ENCODE peak calls at places on chromosome 12, in seven cellular contexts. Q, M, K, A, S, L and U are unnamed samples.

GRCh38 chr12:42496886-42497285 is 92.7 kb downstream of the PRICKLE1 start:
- DNase-seq in Q (no peak), M (no peak), K (no peak), A (no peak), S (no peak), L (no peak), U (no peak)

GRCh38 chr12:53190108-53190729 is 9.5 kb upstream of the CSAD start:
- DNase-seq in Q (peak), M (peak), K (peak), A (peak), S (no peak), L (peak), U (no peak)

GRCh38 chr12:70543444-70543843 is 93.8 kb downstream of the PTPRB start:
- DNase-seq in Q (peak), M (no peak), K (peak), A (no peak), S (peak), L (no peak), U (no peak)

GRCh38 chr12:51217133-51217967 is 512 bp downstream of the POU6F1 start:
- DNase-seq in Q (peak), M (no peak), K (peak), A (peak), S (peak), L (peak), U (no peak)

GRCh38 chr12:62832528-62832927 is 102.4 kb downstream of the PPM1H start:
- DNase-seq in Q (no peak), M (no peak), K (no peak), A (no peak), S (no peak), L (no peak), U (no peak)

GRCh38 chr12:88361493-88361892 is 218.8 kb downstream of the KITLG start:
- DNase-seq in Q (no peak), M (no peak), K (no peak), A (no peak), S (no peak), L (no peak), U (no peak)

GRCh38 chr12:18752280-18752920 is 14.5 kb downstream of the CAPZA3 start:
- DNase-seq in Q (no peak), M (no peak), K (peak), A (no peak), S (no peak), L (no peak), U (no peak)

GRCh38 chr12:56321027-56321426 is 5.2 kb upstream of the CNPY2 start:
- DNase-seq in Q (no peak), M (no peak), K (no peak), A (no peak), S (no peak), L (no peak), U (no peak)

GRCh38 chr12:95204141-95204866 is 13.0 kb downstream of the FGD6 start:
- DNase-seq in Q (peak), M (no peak), K (peak), A (peak), S (peak), L (no peak), U (peak)

GRCh38 chr12:105226219-105226618 is 9.8 kb downstream of the APPL2 start:
- DNase-seq in Q (no peak), M (peak), K (peak), A (peak), S (no peak), L (peak), U (no peak)

GRCh38 chr12:8461426-8461825 is 5.7 kb downstream of the CLEC6A start:
- DNase-seq in Q (no peak), M (no peak), K (no peak), A (no peak), S (no peak), L (no peak), U (no peak)

GRCh38 chr12:100293017-100293416 is 26.0 kb downstream of the SCYL2 start:
- DNase-seq in Q (no peak), M (no peak), K (no peak), A (no peak), S (no peak), L (no peak), U (no peak)

GRCh38 chr12:112992541-112993398 is 14.5 kb downstream of the OAS2 start:
- DNase-seq in Q (peak), M (peak), K (peak), A (peak), S (no peak), L (peak), U (no peak)

GRCh38 chr12:75322464-75322863 is 7.7 kb downstream of the CAPS2 start:
- DNase-seq in Q (no peak), M (no peak), K (no peak), A (no peak), S (no peak), L (no peak), U (no peak)

GRCh38 chr12:120261951-120262851 is 3.3 kb downstream of the PXN start:
- DNase-seq in Q (no peak), M (no peak), K (no peak), A (no peak), S (peak), L (peak), U (peak)

GRCh38 chr12:111444706-111445310 is 39.1 kb downstream of the SH2B3 start:
- DNase-seq in Q (peak), M (peak), K (peak), A (peak), S (no peak), L (peak), U (no peak)

GRCh38 chr12:6312529-6313325 is 2.2 kb downstream of the PLEKHG6 start:
- DNase-seq in Q (no peak), M (no peak), K (peak), A (peak), S (peak), L (no peak), U (peak)

GRCh38 chr12:96068636-96069035 is 33.2 kb upstream of the LTA4H start:
- DNase-seq in Q (no peak), M (no peak), K (no peak), A (no peak), S (no peak), L (no peak), U (no peak)

GRCh38 chr12:10408842-10409241 is 715 bp downstream of the KLRC4 start:
- DNase-seq in Q (no peak), M (no peak), K (no peak), A (no peak), S (no peak), L (no peak), U (no peak)

GRCh38 chr12:79302171-79302841 is 388.5 kb downstream of the PAWR start:
- DNase-seq in Q (no peak), M (no peak), K (no peak), A (no peak), S (no peak), L (no peak), U (no peak)

GRCh38 chr12:106815741-106816140 is 41.3 kb downstream of the RIC8B start:
- DNase-seq in Q (no peak), M (no peak), K (no peak), A (no peak), S (no peak), L (no peak), U (no peak)

GRCh38 chr12:30485230-30485890 is 210.3 kb downstream of the IPO8 start:
- DNase-seq in Q (no peak), M (no peak), K (peak), A (no peak), S (no peak), L (no peak), U (no peak)

GRCh38 chr12:58529897-58530296 is 390.4 kb downstream of the LRIG3 start:
- DNase-seq in Q (no peak), M (no peak), K (no peak), A (no peak), S (no peak), L (no peak), U (peak)

GRCh38 chr12:58425481-58426392 is 484.4 kb downstream of the ATP23 start:
- DNase-seq in Q (peak), M (no peak), K (peak), A (peak), S (no peak), L (no peak), U (peak)

GRCh38 chr12:16036073-16036472 is 124.9 kb downstream of the DERA start:
- DNase-seq in Q (no peak), M (no peak), K (peak), A (no peak), S (no peak), L (no peak), U (no peak)

GRCh38 chr12:83057436-83057835 is 370.7 kb downstream of the TMTC2 start:
- DNase-seq in Q (no peak), M (no peak), K (no peak), A (no peak), S (no peak), L (no peak), U (no peak)

GRCh38 chr12:132327351-132328171 is 1.8 kb downstream of the GALNT9 start:
- DNase-seq in Q (no peak), M (no peak), K (no peak), A (no peak), S (no peak), L (no peak), U (peak)
- H3K27ac ChIP-seq in Q (no peak), M (no peak), K (no peak), A (no peak), S (peak), L (no peak), U (no peak)

DNA sequence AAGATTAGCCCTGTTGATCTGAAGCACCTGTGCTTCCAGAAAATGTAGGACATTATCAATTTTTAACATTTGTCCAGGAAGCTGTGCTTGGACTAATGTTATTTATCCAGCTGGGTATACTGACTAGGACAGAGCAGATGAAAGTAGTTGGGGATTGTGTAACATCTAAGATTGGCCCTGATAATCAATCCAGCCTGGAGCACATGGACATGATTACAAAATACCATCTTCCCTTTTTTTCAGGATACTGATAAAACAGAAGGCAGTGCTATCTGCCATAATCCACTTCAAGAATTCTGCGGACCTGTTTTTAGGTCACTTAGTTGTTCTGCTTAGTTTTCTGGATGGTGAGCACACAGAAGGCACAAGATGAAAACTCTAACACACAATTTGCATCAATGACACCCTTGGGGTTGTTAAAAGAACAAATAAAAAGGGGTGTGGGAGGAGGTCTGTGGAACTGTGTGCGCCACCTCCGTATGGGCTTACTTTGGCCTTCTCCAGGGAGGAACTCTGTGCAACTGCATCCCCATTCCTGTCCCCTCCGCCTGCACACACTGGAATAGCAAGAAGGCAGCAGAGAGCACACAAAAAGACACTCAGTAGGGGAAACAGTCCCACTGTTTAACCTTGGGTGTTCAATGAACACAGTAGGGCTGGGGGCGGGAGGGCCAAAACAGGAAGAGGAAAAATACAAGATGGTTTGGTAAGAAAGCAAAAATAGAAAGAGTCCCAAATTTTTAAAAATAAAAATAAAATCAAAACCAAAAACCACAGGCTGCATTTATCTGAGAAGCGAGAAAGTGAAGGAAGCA is 31.1 kb upstream of the DUSP6 start:
- DNase-seq in Q (no peak), M (no peak), K (no peak), A (no peak), S (no peak), L (no peak), U (no peak)
- H3K27ac ChIP-seq in Q (peak), M (no peak), K (peak), A (peak), S (peak), L (no peak), U (peak)

DNA sequence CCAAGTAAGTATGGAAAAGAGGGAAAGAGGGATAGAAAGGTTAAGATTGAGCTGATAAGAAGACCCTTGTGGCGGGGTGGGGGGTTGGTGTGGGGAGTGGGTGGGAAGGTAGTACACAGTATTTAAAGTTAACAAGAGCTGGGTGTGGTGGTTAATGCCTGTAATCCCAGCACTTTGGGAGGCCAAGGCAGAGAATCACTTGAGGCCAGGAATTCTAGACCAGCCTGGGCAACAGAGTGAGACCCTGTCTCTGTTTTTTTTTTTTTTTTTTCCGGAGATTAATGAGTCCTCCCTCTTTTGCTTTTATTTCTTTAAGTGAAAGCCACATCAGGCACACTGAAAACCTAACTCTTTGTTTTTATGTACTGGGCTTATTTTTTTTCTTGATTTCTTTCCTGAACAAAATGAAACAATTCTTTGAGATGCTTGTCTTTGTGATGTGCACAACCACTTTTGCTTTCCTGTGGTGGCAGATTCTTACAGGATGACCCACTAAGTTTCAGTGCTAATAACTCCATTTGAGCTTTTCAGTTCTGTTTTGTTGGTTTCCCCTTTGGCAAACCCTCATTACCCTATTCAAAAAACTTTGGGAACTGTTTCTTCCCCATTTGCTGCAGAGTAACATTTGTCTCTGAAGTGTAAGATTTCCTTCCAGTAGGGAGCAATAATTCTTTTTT is 54.8 kb downstream of the WNK1 start:
- DNase-seq in Q (no peak), M (peak), K (no peak), A (no peak), S (no peak), L (no peak), U (no peak)
- H3K27ac ChIP-seq in Q (no peak), M (peak), K (no peak), A (peak), S (no peak), L (no peak), U (no peak)

GRCh38 chr12:47207829-47208248 is 128.1 kb upstream of the AMIGO2 start:
- DNase-seq in Q (no peak), M (peak), K (no peak), A (no peak), S (no peak), L (no peak), U (no peak)

GRCh38 chr12:47209014-47209413 is 129.3 kb upstream of the AMIGO2 start:
- DNase-seq in Q (no peak), M (no peak), K (no peak), A (no peak), S (no peak), L (no peak), U (no peak)

GRCh38 chr12:47206450-47206830 is 126.7 kb upstream of the AMIGO2 start:
- DNase-seq in Q (no peak), M (no peak), K (no peak), A (no peak), S (no peak), L (no peak), U (no peak)

GRCh38 chr12:47205532-47206449 is 126.0 kb upstream of the AMIGO2 start:
- DNase-seq in Q (no peak), M (no peak), K (no peak), A (no peak), S (no peak), L (no peak), U (no peak)

DNA sequence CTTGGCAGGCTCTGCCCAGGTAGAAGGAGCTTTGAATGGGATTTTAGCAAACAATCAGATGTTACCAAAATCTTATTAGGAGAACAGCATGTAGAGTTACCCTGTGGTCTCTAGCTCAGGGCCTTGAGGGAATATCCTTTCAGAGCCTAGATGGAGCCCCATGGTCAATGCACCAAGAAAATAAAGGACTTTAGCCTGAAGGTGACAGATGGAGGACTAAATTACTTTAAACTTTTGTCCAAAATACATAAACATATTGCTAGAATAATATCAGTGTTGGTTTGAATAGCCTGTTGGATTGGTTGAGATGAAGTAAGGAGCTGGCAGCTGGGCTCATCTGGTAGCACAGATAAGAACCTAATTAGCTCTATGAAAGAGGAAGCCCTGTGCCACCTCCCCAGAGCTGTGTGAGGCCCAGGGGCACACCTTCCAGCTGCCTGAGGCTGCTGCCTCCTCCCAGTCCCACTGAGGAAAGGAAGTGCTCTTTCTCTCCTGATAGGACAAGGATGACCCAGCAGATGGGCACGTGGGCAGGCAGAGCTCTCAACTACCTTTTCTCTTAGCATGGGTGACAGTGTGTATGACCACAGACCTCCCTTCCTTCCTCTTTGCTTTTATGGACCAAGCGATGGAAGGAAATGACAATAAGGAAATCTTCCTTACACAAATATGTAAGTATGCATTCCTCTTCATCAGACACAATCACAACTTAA is 127.4 kb upstream of the AMIGO2 start:
- DNase-seq in Q (no peak), M (no peak), K (no peak), A (no peak), S (no peak), L (peak), U (no peak)
- H3K27ac ChIP-seq in Q (no peak), M (peak), K (no peak), A (peak), S (no peak), L (peak), U (peak)

GRCh38 chr12:110141389-110141788 is 17.2 kb downstream of the IFT81 start:
- DNase-seq in Q (no peak), M (no peak), K (no peak), A (no peak), S (no peak), L (no peak), U (no peak)
- H3K27ac ChIP-seq in Q (no peak), M (no peak), K (no peak), A (peak), S (no peak), L (no peak), U (no peak)

GRCh38 chr12:123105427-123105826 is 45.5 kb downstream of the PITPNM2 start:
- DNase-seq in Q (no peak), M (no peak), K (peak), A (no peak), S (no peak), L (no peak), U (no peak)

GRCh38 chr12:123108682-123109066 is 42.2 kb downstream of the PITPNM2 start:
- DNase-seq in Q (no peak), M (no peak), K (no peak), A (no peak), S (no peak), L (no peak), U (no peak)

GRCh38 chr12:123106640-123107359 is 44.1 kb downstream of the PITPNM2 start:
- DNase-seq in Q (no peak), M (peak), K (no peak), A (no peak), S (no peak), L (peak), U (no peak)

GRCh38 chr12:123109319-123109772 is 41.5 kb downstream of the PITPNM2 start:
- DNase-seq in Q (no peak), M (no peak), K (no peak), A (no peak), S (no peak), L (no peak), U (no peak)

DNA sequence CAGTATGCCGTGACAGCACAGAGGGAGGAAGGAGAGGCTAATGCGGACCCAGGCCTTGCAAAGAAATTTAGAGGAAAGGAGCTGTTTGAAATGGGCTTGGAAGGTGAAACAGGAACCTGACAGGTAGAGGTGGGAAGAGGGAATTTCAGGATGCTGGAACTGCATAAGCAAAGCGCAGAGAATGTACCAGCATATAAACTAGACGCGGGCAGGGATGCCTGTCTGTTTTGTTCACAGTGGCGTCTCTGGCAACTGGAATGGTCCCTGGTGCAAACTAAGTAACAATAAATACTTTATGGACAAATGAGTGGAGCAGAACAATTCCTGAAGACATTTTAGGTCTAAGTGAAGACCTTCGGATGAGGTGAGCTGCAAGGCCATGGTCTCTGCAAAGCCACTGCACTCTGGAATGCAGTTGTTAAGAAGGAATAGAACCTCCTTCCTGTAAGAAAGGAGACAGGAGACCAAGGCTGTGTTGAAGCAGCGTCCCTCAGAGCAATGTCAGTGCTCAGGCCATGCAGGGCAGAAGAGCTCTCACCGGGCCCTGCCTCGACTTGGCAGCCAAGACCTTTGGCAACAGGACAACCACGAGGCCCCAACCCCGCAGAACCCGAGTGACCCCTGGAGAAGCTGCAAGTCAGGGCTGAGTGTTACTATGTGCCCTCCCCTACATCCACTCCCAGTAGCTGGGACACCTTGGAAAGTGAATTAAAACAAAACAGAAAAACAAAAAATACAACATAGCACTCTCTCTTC is 42.8 kb downstream of the PITPNM2 start:
- DNase-seq in Q (no peak), M (no peak), K (no peak), A (no peak), S (no peak), L (no peak), U (no peak)
- H3K27ac ChIP-seq in Q (no peak), M (peak), K (no peak), A (peak), S (no peak), L (no peak), U (no peak)